ENCODE peak calls at places on chromosome 7, in seven cellular contexts. One of them, this sample, is unnamed.

GRCh38 chr7:24982917-24983316 is 2.9 kb upstream of the OSBPL3 start:
- DNase-seq in heart left ventricle: no peak
- DNase-seq in cardiac fibroblast: no peak
- DNase-seq in CD4-positive, alpha-beta T cell: no peak
- DNase-seq in lower leg skin: no peak
- DNase-seq in A549: no peak
- DNase-seq in CD8-positive, alpha-beta T cell: no peak
- DNase-seq in this sample: no peak

GRCh38 chr7:28125381-28126046 is 55.1 kb downstream of the JAZF1 start:
- DNase-seq in A549: no peak
- DNase-seq in cardiac fibroblast: peak
- DNase-seq in CD8-positive, alpha-beta T cell: no peak
- DNase-seq in CD4-positive, alpha-beta T cell: no peak
- DNase-seq in heart left ventricle: no peak
- DNase-seq in lower leg skin: no peak
- DNase-seq in this sample: no peak

GRCh38 chr7:2553831-2554581 is 1.3 kb downstream of the BRAT1 start:
- DNase-seq in A549: no peak
- DNase-seq in cardiac fibroblast: no peak
- DNase-seq in heart left ventricle: no peak
- DNase-seq in CD4-positive, alpha-beta T cell: no peak
- DNase-seq in CD8-positive, alpha-beta T cell: no peak
- DNase-seq in lower leg skin: no peak
- DNase-seq in this sample: no peak

GRCh38 chr7:94041529-94041928 is 37.4 kb upstream of the BET1 start:
- DNase-seq in A549: no peak
- DNase-seq in heart left ventricle: no peak
- DNase-seq in cardiac fibroblast: peak
- DNase-seq in CD8-positive, alpha-beta T cell: no peak
- DNase-seq in lower leg skin: no peak
- DNase-seq in CD4-positive, alpha-beta T cell: no peak
- DNase-seq in this sample: no peak

GRCh38 chr7:143372070-143372469 is 9.1 kb upstream of the ZYX start:
- DNase-seq in cardiac fibroblast: peak
- DNase-seq in CD8-positive, alpha-beta T cell: peak
- DNase-seq in lower leg skin: no peak
- DNase-seq in heart left ventricle: peak
- DNase-seq in CD4-positive, alpha-beta T cell: peak
- DNase-seq in A549: no peak
- DNase-seq in this sample: no peak

GRCh38 chr7:88254721-88255120 is 34.9 kb upstream of the SRI start:
- DNase-seq in CD4-positive, alpha-beta T cell: no peak
- DNase-seq in cardiac fibroblast: peak
- DNase-seq in A549: peak
- DNase-seq in lower leg skin: no peak
- DNase-seq in CD8-positive, alpha-beta T cell: no peak
- DNase-seq in heart left ventricle: no peak
- DNase-seq in this sample: no peak

GRCh38 chr7:102978280-102978679 is 65.5 kb downstream of the LRRC17 start:
- DNase-seq in CD8-positive, alpha-beta T cell: no peak
- DNase-seq in CD4-positive, alpha-beta T cell: no peak
- DNase-seq in heart left ventricle: peak
- DNase-seq in A549: peak
- DNase-seq in cardiac fibroblast: peak
- DNase-seq in lower leg skin: no peak
- DNase-seq in this sample: no peak

GRCh38 chr7:123716877-123717276 is 31.9 kb downstream of the WASL start:
- DNase-seq in lower leg skin: no peak
- DNase-seq in cardiac fibroblast: no peak
- DNase-seq in A549: no peak
- DNase-seq in CD8-positive, alpha-beta T cell: no peak
- DNase-seq in CD4-positive, alpha-beta T cell: no peak
- DNase-seq in heart left ventricle: no peak
- DNase-seq in this sample: no peak

GRCh38 chr7:107949443-107949935 is 53.5 kb downstream of the LAMB1 start:
- DNase-seq in lower leg skin: no peak
- DNase-seq in A549: no peak
- DNase-seq in CD4-positive, alpha-beta T cell: no peak
- DNase-seq in heart left ventricle: no peak
- DNase-seq in cardiac fibroblast: no peak
- DNase-seq in CD8-positive, alpha-beta T cell: no peak
- DNase-seq in this sample: no peak

GRCh38 chr7:88306590-88307048 is at the start of gene STEAP4:
- DNase-seq in CD8-positive, alpha-beta T cell: no peak
- DNase-seq in heart left ventricle: peak
- DNase-seq in CD4-positive, alpha-beta T cell: no peak
- DNase-seq in cardiac fibroblast: peak
- DNase-seq in A549: no peak
- DNase-seq in lower leg skin: peak
- DNase-seq in this sample: peak

GRCh38 chr7:105691692-105692564 is 110.6 kb upstream of the EFCAB10 start:
- DNase-seq in CD8-positive, alpha-beta T cell: peak
- DNase-seq in cardiac fibroblast: peak
- DNase-seq in heart left ventricle: peak
- DNase-seq in CD4-positive, alpha-beta T cell: peak
- DNase-seq in A549: no peak
- DNase-seq in lower leg skin: peak
- DNase-seq in this sample: no peak

GRCh38 chr7:74226633-74227032 is 16.8 kb downstream of the LAT2 start:
- DNase-seq in CD8-positive, alpha-beta T cell: no peak
- DNase-seq in CD4-positive, alpha-beta T cell: no peak
- DNase-seq in cardiac fibroblast: no peak
- DNase-seq in A549: no peak
- DNase-seq in heart left ventricle: peak
- DNase-seq in lower leg skin: no peak
- DNase-seq in this sample: no peak
- TF ChIP-seq CTCF in CD8-positive, alpha-beta T cell: no peak
- TF ChIP-seq CTCF in CD4-positive, alpha-beta T cell: no peak
- TF ChIP-seq CTCF in cardiac fibroblast: no peak
- TF ChIP-seq CTCF in A549: no peak
- TF ChIP-seq CTCF in heart left ventricle: no peak
- TF ChIP-seq CTCF in lower leg skin: no peak
- TF ChIP-seq CTCF in this sample: no peak

GRCh38 chr7:73866446-73866767 is 5.4 kb downstream of the TMEM270 start:
- DNase-seq in A549: no peak
- DNase-seq in CD8-positive, alpha-beta T cell: no peak
- DNase-seq in CD4-positive, alpha-beta T cell: no peak
- DNase-seq in heart left ventricle: no peak
- DNase-seq in cardiac fibroblast: no peak
- DNase-seq in lower leg skin: no peak
- DNase-seq in this sample: no peak

GRCh38 chr7:73864981-73865711 is 4.2 kb downstream of the TMEM270 start:
- DNase-seq in CD4-positive, alpha-beta T cell: no peak
- DNase-seq in CD8-positive, alpha-beta T cell: no peak
- DNase-seq in heart left ventricle: no peak
- DNase-seq in cardiac fibroblast: no peak
- DNase-seq in A549: no peak
- DNase-seq in lower leg skin: no peak
- DNase-seq in this sample: no peak

GRCh38 chr7:73869011-73869785 is 8.2 kb downstream of the TMEM270 start:
- DNase-seq in lower leg skin: no peak
- DNase-seq in heart left ventricle: no peak
- DNase-seq in CD8-positive, alpha-beta T cell: no peak
- DNase-seq in cardiac fibroblast: no peak
- DNase-seq in CD4-positive, alpha-beta T cell: no peak
- DNase-seq in A549: no peak
- DNase-seq in this sample: no peak

GRCh38 chr7:73870041-73870492 is 9.1 kb downstream of the TMEM270 start:
- DNase-seq in CD4-positive, alpha-beta T cell: no peak
- DNase-seq in CD8-positive, alpha-beta T cell: no peak
- DNase-seq in A549: no peak
- DNase-seq in lower leg skin: no peak
- DNase-seq in cardiac fibroblast: no peak
- DNase-seq in heart left ventricle: peak
- DNase-seq in this sample: no peak

GRCh38 chr7:73865738-73866445 is 4.9 kb downstream of the TMEM270 start:
- DNase-seq in lower leg skin: no peak
- DNase-seq in CD4-positive, alpha-beta T cell: no peak
- DNase-seq in cardiac fibroblast: peak
- DNase-seq in heart left ventricle: peak
- DNase-seq in A549: peak
- DNase-seq in CD8-positive, alpha-beta T cell: no peak
- DNase-seq in this sample: peak
- TF ChIP-seq CTCF in lower leg skin: peak
- TF ChIP-seq CTCF in CD4-positive, alpha-beta T cell: no peak
- TF ChIP-seq CTCF in cardiac fibroblast: peak
- TF ChIP-seq CTCF in heart left ventricle: peak
- TF ChIP-seq CTCF in A549: peak
- TF ChIP-seq CTCF in CD8-positive, alpha-beta T cell: no peak
- TF ChIP-seq CTCF in this sample: peak

GRCh38 chr7:131581241-131582157 is 25.1 kb upstream of the PODXL start:
- DNase-seq in A549: no peak
- DNase-seq in CD8-positive, alpha-beta T cell: no peak
- DNase-seq in lower leg skin: peak
- DNase-seq in CD4-positive, alpha-beta T cell: no peak
- DNase-seq in cardiac fibroblast: no peak
- DNase-seq in heart left ventricle: peak
- DNase-seq in this sample: no peak
- TF ChIP-seq CTCF in A549: no peak
- TF ChIP-seq CTCF in CD8-positive, alpha-beta T cell: no peak
- TF ChIP-seq CTCF in lower leg skin: no peak
- TF ChIP-seq CTCF in CD4-positive, alpha-beta T cell: no peak
- TF ChIP-seq CTCF in cardiac fibroblast: no peak
- TF ChIP-seq CTCF in heart left ventricle: peak
- TF ChIP-seq CTCF in this sample: no peak

DNA sequence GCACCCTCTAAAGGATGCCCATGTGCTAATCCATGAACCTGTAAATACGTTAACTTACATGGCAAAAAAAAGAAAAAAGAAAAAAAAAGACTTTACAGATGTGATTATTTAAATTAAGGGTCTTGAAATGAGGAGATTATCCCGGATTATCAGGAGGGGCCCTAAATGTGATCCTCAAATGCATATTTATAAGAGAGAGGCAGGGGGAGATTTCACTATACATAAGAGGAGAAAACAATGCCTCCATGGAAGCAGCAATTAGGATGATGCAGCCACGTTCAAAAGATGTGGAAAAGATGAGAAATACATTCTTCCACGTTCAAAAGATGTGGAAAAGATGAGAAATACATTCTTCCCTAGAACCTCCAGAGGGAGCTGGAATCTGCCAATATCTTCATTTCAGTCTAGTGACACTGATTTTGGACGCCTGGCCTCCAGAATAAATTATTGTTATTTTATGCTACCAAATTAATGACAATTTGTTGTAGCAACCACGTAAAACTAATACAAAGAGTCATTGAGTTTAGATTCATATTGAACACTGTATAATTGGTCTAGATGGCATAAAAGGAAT is 328.4 kb upstream of the GNAI1 start:
- DNase-seq in A549: no peak
- DNase-seq in cardiac fibroblast: peak
- DNase-seq in CD8-positive, alpha-beta T cell: no peak
- DNase-seq in lower leg skin: no peak
- DNase-seq in CD4-positive, alpha-beta T cell: no peak
- DNase-seq in heart left ventricle: no peak
- DNase-seq in this sample: no peak
- TF ChIP-seq CTCF in A549: peak
- TF ChIP-seq CTCF in cardiac fibroblast: peak
- TF ChIP-seq CTCF in CD8-positive, alpha-beta T cell: no peak
- TF ChIP-seq CTCF in lower leg skin: no peak
- TF ChIP-seq CTCF in CD4-positive, alpha-beta T cell: no peak
- TF ChIP-seq CTCF in heart left ventricle: no peak
- TF ChIP-seq CTCF in this sample: no peak

GRCh38 chr7:74722045-74722603 is 51.7 kb upstream of the NCF1 start:
- DNase-seq in A549: no peak
- DNase-seq in CD4-positive, alpha-beta T cell: no peak
- DNase-seq in lower leg skin: no peak
- DNase-seq in cardiac fibroblast: no peak
- DNase-seq in CD8-positive, alpha-beta T cell: no peak
- DNase-seq in heart left ventricle: no peak
- DNase-seq in this sample: no peak
- TF ChIP-seq CTCF in A549: no peak
- TF ChIP-seq CTCF in CD4-positive, alpha-beta T cell: no peak
- TF ChIP-seq CTCF in lower leg skin: no peak
- TF ChIP-seq CTCF in cardiac fibroblast: no peak
- TF ChIP-seq CTCF in CD8-positive, alpha-beta T cell: no peak
- TF ChIP-seq CTCF in heart left ventricle: no peak
- TF ChIP-seq CTCF in this sample: no peak

GRCh38 chr7:26399309-26399610 is 107.6 kb downstream of the SNX10 start:
- DNase-seq in A549: peak
- DNase-seq in lower leg skin: no peak
- DNase-seq in cardiac fibroblast: no peak
- DNase-seq in CD4-positive, alpha-beta T cell: no peak
- DNase-seq in heart left ventricle: peak
- DNase-seq in CD8-positive, alpha-beta T cell: no peak
- DNase-seq in this sample: peak
- TF ChIP-seq CTCF in A549: peak
- TF ChIP-seq CTCF in lower leg skin: no peak
- TF ChIP-seq CTCF in cardiac fibroblast: peak
- TF ChIP-seq CTCF in CD4-positive, alpha-beta T cell: no peak
- TF ChIP-seq CTCF in heart left ventricle: peak
- TF ChIP-seq CTCF in CD8-positive, alpha-beta T cell: no peak
- TF ChIP-seq CTCF in this sample: peak

DNA sequence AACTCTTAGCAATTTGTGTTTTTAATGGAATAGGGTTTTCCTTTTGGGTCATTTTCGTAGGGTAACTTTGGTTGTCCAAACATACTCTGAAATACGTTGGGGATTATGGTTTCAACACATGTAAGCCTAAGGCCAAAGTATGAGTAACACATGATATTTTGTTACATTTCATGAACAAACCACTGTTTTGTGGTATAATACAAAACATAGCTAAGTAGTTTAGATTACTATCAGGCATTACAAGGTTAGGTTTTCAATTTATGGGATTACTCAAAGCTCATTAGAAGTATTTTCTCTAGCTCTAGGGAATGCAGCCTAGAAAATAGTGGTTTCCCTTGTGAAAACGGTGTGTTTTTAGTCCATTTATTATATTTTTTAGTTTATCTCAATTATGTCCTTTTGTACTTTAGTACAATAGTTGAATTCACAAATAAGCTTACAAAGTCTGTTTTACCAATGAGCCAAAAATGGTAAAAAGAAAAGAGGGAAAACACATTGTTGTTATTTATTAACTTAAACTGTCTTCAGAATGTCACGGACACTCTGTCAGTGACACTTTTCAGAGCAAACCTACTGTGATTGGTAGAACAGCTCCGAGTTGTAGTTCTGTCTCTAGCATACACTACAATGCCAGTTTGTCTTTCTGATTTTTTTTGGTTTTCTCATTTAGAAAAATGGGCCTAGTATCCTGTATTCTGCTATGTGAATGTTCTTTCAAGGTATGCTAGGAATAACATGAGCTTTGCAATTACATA is 473.7 kb downstream of the SUGCT start:
- DNase-seq in CD8-positive, alpha-beta T cell: no peak
- DNase-seq in CD4-positive, alpha-beta T cell: no peak
- DNase-seq in cardiac fibroblast: no peak
- DNase-seq in lower leg skin: no peak
- DNase-seq in A549: no peak
- DNase-seq in heart left ventricle: no peak
- DNase-seq in this sample: no peak
- TF ChIP-seq CTCF in CD8-positive, alpha-beta T cell: no peak
- TF ChIP-seq CTCF in CD4-positive, alpha-beta T cell: no peak
- TF ChIP-seq CTCF in cardiac fibroblast: no peak
- TF ChIP-seq CTCF in lower leg skin: no peak
- TF ChIP-seq CTCF in A549: no peak
- TF ChIP-seq CTCF in heart left ventricle: no peak
- TF ChIP-seq CTCF in this sample: no peak

This sample was measured in nephron progenitor cell.